ENCODE peak calls at places on chromosomes 5 and 9, in seven cellular contexts. T is right atrium auricular region, L is spleen, Y is cardiac muscle cell, I is upper lobe of right lung, D is fibroblast of lung, H is Peyer's patch. S is an unnamed sample.
A peak's percentile ranks its signal among the peaks of the same experiment; 100 is the strongest.

GRCh38 chr5:149853019-149853648 is 91.5 kb downstream of the PDE6A start:
- DNase-seq in T (peak; percentile 87), L (peak; percentile 80), Y (peak; percentile 79), I (peak; percentile 77), D (peak; percentile 82), H (peak; percentile 70), S (peak; percentile 74)

GRCh38 chr5:134749415-134749814 is 9.2 kb upstream of the DDX46 start:
- DNase-seq in T (no peak), L (no peak), Y (no peak), I (no peak), D (no peak), H (no peak), S (no peak)

GRCh38 chr5:129460121-129460950 is at the start of gene ADAMTS19:
- DNase-seq in T (no peak), L (no peak), Y (peak; percentile 73), I (no peak), D (peak; percentile 44), H (peak; percentile 60), S (no peak)

GRCh38 chr5:32714836-32715235 is 3.7 kb downstream of the NPR3 start:
- DNase-seq in T (no peak), L (no peak), Y (no peak), I (no peak), D (peak; percentile 51), H (no peak), S (no peak)

GRCh38 chr5:78858401-78858800 is 126.7 kb downstream of the ARSB start:
- DNase-seq in T (no peak), L (no peak), Y (no peak), I (no peak), D (no peak), H (no peak), S (no peak)

GRCh38 chr5:108561416-108562204 is 179.7 kb upstream of the FBXL17 start:
- DNase-seq in T (no peak), L (no peak), Y (no peak), I (no peak), D (no peak), H (no peak), S (no peak)

GRCh38 chr5:149937610-149938009 is 7.0 kb downstream of the PDE6A start:
- DNase-seq in T (no peak), L (no peak), Y (no peak), I (no peak), D (no peak), H (no peak), S (no peak)

GRCh38 chr9:2621678-2622360 is at the start of gene VLDLR:
- DNase-seq in T (no peak), L (peak; percentile 79), Y (no peak), I (no peak), D (peak; percentile 25), H (peak; percentile 51), S (peak; percentile 57)

GRCh38 chr9:95031711-95032461 is 285.6 kb downstream of the FANCC start:
- DNase-seq in T (no peak), L (no peak), Y (no peak), I (peak; percentile 70), D (no peak), H (no peak), S (peak; percentile 64)

GRCh38 chr5:179668404-179668803 is 12.4 kb downstream of the CBY3 start:
- DNase-seq in T (no peak), L (no peak), Y (peak; percentile 57), I (no peak), D (peak; percentile 52), H (no peak), S (no peak)

GRCh38 chr5:54884195-54884536 is 101.2 kb downstream of the ESM1 start:
- DNase-seq in T (no peak), L (no peak), Y (no peak), I (no peak), D (no peak), H (no peak), S (no peak)

GRCh38 chr9:99305124-99305523 is 83.0 kb downstream of the SEC61B start:
- DNase-seq in T (no peak), L (no peak), Y (no peak), I (no peak), D (no peak), H (no peak), S (no peak)

GRCh38 chr9:99307846-99308245 is 85.8 kb downstream of the SEC61B start:
- DNase-seq in T (no peak), L (no peak), Y (no peak), I (no peak), D (no peak), H (no peak), S (no peak)

GRCh38 chr9:99305820-99306811 is 84.0 kb downstream of the SEC61B start:
- DNase-seq in T (no peak), L (no peak), Y (no peak), I (no peak), D (no peak), H (no peak), S (no peak)

GRCh38 chr9:99312736-99313135 is 90.7 kb downstream of the SEC61B start:
- DNase-seq in T (no peak), L (no peak), Y (no peak), I (no peak), D (no peak), H (no peak), S (no peak)

GRCh38 chr9:99309540-99309939 is 87.5 kb downstream of the SEC61B start:
- DNase-seq in T (no peak), L (no peak), Y (no peak), I (no peak), D (no peak), H (no peak), S (no peak)
- H3K27ac ChIP-seq in T (no peak overlapping the region), L (no peak overlapping the region), Y (no peak overlapping the region), I (no peak overlapping the region), D (no peak overlapping the region), H (no peak overlapping the region), S (no peak overlapping the region)

GRCh38 chr9:109113239-109113638 is 6.5 kb downstream of the TMEM245 start:
- DNase-seq in T (no peak), L (no peak), Y (no peak), I (no peak), D (no peak), H (no peak), S (no peak)

GRCh38 chr9:109108318-109108717 is 11.4 kb downstream of the TMEM245 start:
- DNase-seq in T (no peak), L (no peak), Y (peak; percentile 22), I (no peak), D (peak; percentile 56), H (no peak), S (no peak)

GRCh38 chr9:109110326-109111014 is 9.3 kb downstream of the TMEM245 start:
- DNase-seq in T (no peak), L (no peak), Y (no peak), I (no peak), D (peak; percentile 80), H (no peak), S (no peak)

GRCh38 chr9:109107402-109108240 is 12.1 kb downstream of the TMEM245 start:
- DNase-seq in T (no peak), L (no peak), Y (no peak), I (no peak), D (peak; percentile 62), H (no peak), S (no peak)

DNA sequence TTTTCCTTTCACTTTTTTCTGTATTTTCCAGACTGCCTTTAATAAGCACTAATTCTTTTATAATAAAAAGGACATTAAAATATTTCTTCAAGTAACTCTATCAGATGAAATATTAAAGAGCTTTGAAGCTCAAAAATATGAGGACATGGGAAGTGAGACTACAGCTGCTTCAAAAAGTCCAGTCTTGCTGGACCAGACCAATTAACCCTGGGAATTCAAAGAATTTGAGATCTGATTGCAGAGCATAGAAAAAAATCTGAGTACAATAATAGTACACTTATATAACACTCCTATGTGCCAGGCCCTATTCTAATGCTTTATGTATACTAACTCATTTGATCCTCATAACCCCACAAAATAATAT is 9.8 kb downstream of the TMEM245 start:
- DNase-seq in T (no peak), L (no peak), Y (peak; percentile 54), I (no peak), D (no peak), H (no peak), S (no peak)
- H3K4me1 ChIP-seq in T (peaks cover 85% of the 10 kb centered on the region), L (peaks cover 78% of the 10 kb centered on the region), Y (peaks cover 81% of the 10 kb centered on the region), I (peaks cover 78% of the 10 kb centered on the region), D (peaks cover 18% of the 10 kb centered on the region), H (no peaks in the 10 kb centered on the region), S (peaks cover 79% of the 10 kb centered on the region)

GRCh38 chr9:122526602-122527001 is 491 bp downstream of the OR1N1 start:
- DNase-seq in T (no peak), L (no peak), Y (no peak), I (no peak), D (no peak), H (no peak), S (no peak)

GRCh38 chr9:122527193-122527592 is at the start of gene OR1N1:
- DNase-seq in T (no peak), L (no peak), Y (no peak), I (no peak), D (no peak), H (no peak), S (no peak)
- H3K9me3 ChIP-seq in T (no peaks in the 10 kb centered on the region), L (no peaks in the 10 kb centered on the region), Y (no peaks in the 10 kb centered on the region), I (no peaks in the 10 kb centered on the region), D (no peaks in the 10 kb centered on the region), H (no peaks in the 10 kb centered on the region), S (no peaks in the 10 kb centered on the region)

DNA sequence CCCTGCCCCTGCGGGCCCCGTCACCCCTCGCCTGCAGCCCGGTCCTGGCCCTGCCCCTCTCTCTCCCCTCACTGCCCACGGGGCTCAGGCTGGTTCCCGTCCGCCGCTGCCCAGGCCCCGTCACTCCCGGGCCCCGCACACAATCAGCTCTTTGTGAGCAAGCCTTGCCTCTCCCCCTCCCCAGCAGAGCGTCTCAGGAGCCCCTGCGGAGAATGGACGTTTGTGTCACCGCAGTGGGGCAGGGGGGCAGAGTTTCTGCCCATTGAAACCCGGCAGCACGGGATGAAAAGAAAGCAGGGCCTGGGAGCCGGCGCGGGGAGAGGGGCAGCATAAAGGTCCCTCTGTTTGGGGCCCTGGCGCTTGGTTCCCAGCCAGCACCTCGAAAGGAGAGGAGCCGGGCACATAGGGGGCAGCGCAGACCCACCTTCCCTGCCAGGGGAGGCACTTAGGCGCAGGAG is 13.5 kb upstream of the NUP214 start:
- DNase-seq in T (no peak), L (peak; percentile 59), Y (no peak), I (peak; percentile 47), D (no peak), H (no peak), S (no peak)
- H3K27ac ChIP-seq in T (no peak overlapping the region), L (no peak overlapping the region), Y (no peak overlapping the region), I (no peak overlapping the region), D (no peak overlapping the region), H (no peak overlapping the region), S (no peak overlapping the region)

GRCh38 chr9:127568618-127568970 is 43.5 kb upstream of the STXBP1 start:
- DNase-seq in T (no peak), L (no peak), Y (no peak), I (no peak), D (no peak), H (no peak), S (no peak)
- H3K4me1 ChIP-seq in T (peaks cover 58% of the 10 kb centered on the region), L (peaks cover 62% of the 10 kb centered on the region), Y (peaks cover 28% of the 10 kb centered on the region), I (peaks cover 43% of the 10 kb centered on the region), D (peaks cover 33% of the 10 kb centered on the region), H (peaks cover 7% of the 10 kb centered on the region), S (peaks cover 63% of the 10 kb centered on the region)

DNA sequence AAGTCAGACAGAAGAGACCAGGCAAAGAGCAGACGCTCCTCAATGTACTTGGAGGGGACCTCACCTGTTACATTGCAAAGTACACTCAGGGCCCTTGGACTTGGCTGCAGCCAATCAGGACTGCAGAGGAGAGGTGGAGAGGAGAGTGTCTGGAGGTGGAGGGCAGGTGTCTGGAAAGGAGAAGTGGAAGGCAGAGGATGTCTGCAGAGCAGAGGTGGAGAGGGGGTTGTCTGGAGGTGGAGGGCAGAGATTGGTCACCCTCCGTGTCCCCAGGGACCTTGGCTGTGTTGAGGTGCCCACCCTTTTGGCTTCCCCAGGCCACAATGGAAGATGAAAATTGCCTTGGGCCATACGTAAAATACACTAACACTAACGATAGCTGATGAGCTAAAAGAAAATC is 241.3 kb upstream of the IRX2 start:
- DNase-seq in T (no peak), L (no peak), Y (no peak), I (no peak), D (no peak), H (no peak), S (no peak)
- H3K9me3 ChIP-seq in T (no peaks in the 10 kb centered on the region), L (no peaks in the 10 kb centered on the region), Y (no peaks in the 10 kb centered on the region), I (no peaks in the 10 kb centered on the region), D (no peaks in the 10 kb centered on the region), H (no peaks in the 10 kb centered on the region), S (no peaks in the 10 kb centered on the region)